ENCODE peak calls at places on chromosomes 4 and X, in four cellular contexts. One of them, this sample, is unnamed.

GRCh38 chrX:16138108-16138427 is 14.7 kb downstream of the GRPR start:
- DNase-seq in C1 segment of cervical spinal cord: no peak
- DNase-seq in AG20443: no peak
- DNase-seq in NCI-H187 treated with DMSO at 0.1 percent for 48 hours: no peak
- DNase-seq in this sample: no peak

GRCh38 chrX:125926295-125926694 is 239.8 kb downstream of the DCAF12L2 start:
- DNase-seq in C1 segment of cervical spinal cord: no peak
- DNase-seq in AG20443: no peak
- DNase-seq in NCI-H187 treated with DMSO at 0.1 percent for 48 hours: no peak
- DNase-seq in this sample: no peak

GRCh38 chr4:140296335-140296753 is 77.1 kb upstream of the SCOC start:
- DNase-seq in C1 segment of cervical spinal cord: no peak
- DNase-seq in NCI-H187 treated with DMSO at 0.1 percent for 48 hours: peak; percentile 41
- DNase-seq in AG20443: peak; percentile 89
- DNase-seq in this sample: peak; percentile 40

GRCh38 chr4:38803833-38804653 is 548 bp downstream of the TLR1 start:
- DNase-seq in AG20443: no peak
- DNase-seq in NCI-H187 treated with DMSO at 0.1 percent for 48 hours: no peak
- DNase-seq in C1 segment of cervical spinal cord: no peak
- DNase-seq in this sample: no peak

GRCh38 chr4:128558896-128559669 is 250.4 kb upstream of the JADE1 start:
- DNase-seq in NCI-H187 treated with DMSO at 0.1 percent for 48 hours: no peak
- DNase-seq in AG20443: peak; percentile 47
- DNase-seq in C1 segment of cervical spinal cord: no peak
- DNase-seq in this sample: no peak

GRCh38 chr4:138938371-138938699 is 77.2 kb upstream of the NOCT start:
- DNase-seq in AG20443: peak; percentile 57
- DNase-seq in NCI-H187 treated with DMSO at 0.1 percent for 48 hours: no peak
- DNase-seq in C1 segment of cervical spinal cord: no peak
- DNase-seq in this sample: no peak

GRCh38 chrX:130885508-130885907 is 17.5 kb downstream of the ENOX2 start:
- DNase-seq in C1 segment of cervical spinal cord: no peak
- DNase-seq in AG20443: no peak
- DNase-seq in NCI-H187 treated with DMSO at 0.1 percent for 48 hours: no peak
- DNase-seq in this sample: no peak

GRCh38 chrX:24099394-24099793 is 44.6 kb downstream of the EIF2S3 start:
- DNase-seq in NCI-H187 treated with DMSO at 0.1 percent for 48 hours: no peak
- DNase-seq in C1 segment of cervical spinal cord: no peak
- DNase-seq in AG20443: no peak
- DNase-seq in this sample: no peak

GRCh38 chr4:184126800-184127199 is 90.9 kb downstream of the ENPP6 start:
- DNase-seq in C1 segment of cervical spinal cord: no peak
- DNase-seq in AG20443: no peak
- DNase-seq in NCI-H187 treated with DMSO at 0.1 percent for 48 hours: no peak
- DNase-seq in this sample: no peak

GRCh38 chrX:154462396-154462795 is 4.3 kb downstream of the PLXNA3 start:
- DNase-seq in AG20443: no peak
- DNase-seq in C1 segment of cervical spinal cord: no peak
- DNase-seq in NCI-H187 treated with DMSO at 0.1 percent for 48 hours: no peak
- DNase-seq in this sample: no peak

GRCh38 chrX:153970398-153971123 is 1.1 kb downstream of the HCFC1 start:
- DNase-seq in C1 segment of cervical spinal cord: no peak
- DNase-seq in AG20443: peak; percentile 24
- DNase-seq in NCI-H187 treated with DMSO at 0.1 percent for 48 hours: peak; percentile 77
- DNase-seq in this sample: no peak

GRCh38 chrX:133653363-133653762 is 238.1 kb upstream of the GPC4 start:
- DNase-seq in C1 segment of cervical spinal cord: no peak
- DNase-seq in AG20443: no peak
- DNase-seq in NCI-H187 treated with DMSO at 0.1 percent for 48 hours: no peak
- DNase-seq in this sample: no peak

GRCh38 chr4:102687982-102688433 is 72.8 kb downstream of the MANBA start:
- DNase-seq in C1 segment of cervical spinal cord: no peak
- DNase-seq in AG20443: no peak
- DNase-seq in NCI-H187 treated with DMSO at 0.1 percent for 48 hours: no peak
- DNase-seq in this sample: no peak